ENCODE peak calls at places on chromosome 2, in five cellular contexts. N is fibroblast of lung, M is Caco-2, Z is iPS DF 6.9, L is aorta. X is an unnamed sample.

GRCh38 chr2:154599189-154599588 is 99.3 kb upstream of the KCNJ3 start:
- DNase-seq in M (no peak), N (no peak), Z (no peak), L (no peak), X (no peak)

GRCh38 chr2:81445176-81445575 is 1140.6 kb upstream of the LRRTM1 start:
- DNase-seq in Z (no peak), M (no peak), N (no peak), L (no peak), X (no peak)

GRCh38 chr2:156110890-156111289 is 221.6 kb downstream of the NR4A2 start:
- DNase-seq in L (no peak), N (no peak), M (peak; percentile 37), Z (no peak), X (no peak)

GRCh38 chr2:164220250-164220649 is 401.0 kb downstream of the GRB14 start:
- DNase-seq in M (no peak), L (no peak), N (peak; percentile 20), Z (no peak), X (no peak)

GRCh38 chr2:155145758-155146229 is 447.3 kb downstream of the KCNJ3 start:
- DNase-seq in L (no peak), Z (no peak), M (no peak), N (no peak), X (no peak)

GRCh38 chr2:147384659-147385058 is 460.2 kb upstream of the ACVR2A start:
- DNase-seq in Z (no peak), L (no peak), M (no peak), N (no peak), X (no peak)

GRCh38 chr2:12479042-12479601 is 237.6 kb upstream of the TRIB2 start:
- DNase-seq in Z (no peak), M (no peak), N (peak; percentile 53), L (no peak), X (no peak)

GRCh38 chr2:113240915-113241911 is 37.5 kb downstream of the PAX8 start:
- DNase-seq in M (peak; percentile 71), Z (no peak), L (peak; percentile 90), N (peak; percentile 100), X (peak; percentile 100)

DNA sequence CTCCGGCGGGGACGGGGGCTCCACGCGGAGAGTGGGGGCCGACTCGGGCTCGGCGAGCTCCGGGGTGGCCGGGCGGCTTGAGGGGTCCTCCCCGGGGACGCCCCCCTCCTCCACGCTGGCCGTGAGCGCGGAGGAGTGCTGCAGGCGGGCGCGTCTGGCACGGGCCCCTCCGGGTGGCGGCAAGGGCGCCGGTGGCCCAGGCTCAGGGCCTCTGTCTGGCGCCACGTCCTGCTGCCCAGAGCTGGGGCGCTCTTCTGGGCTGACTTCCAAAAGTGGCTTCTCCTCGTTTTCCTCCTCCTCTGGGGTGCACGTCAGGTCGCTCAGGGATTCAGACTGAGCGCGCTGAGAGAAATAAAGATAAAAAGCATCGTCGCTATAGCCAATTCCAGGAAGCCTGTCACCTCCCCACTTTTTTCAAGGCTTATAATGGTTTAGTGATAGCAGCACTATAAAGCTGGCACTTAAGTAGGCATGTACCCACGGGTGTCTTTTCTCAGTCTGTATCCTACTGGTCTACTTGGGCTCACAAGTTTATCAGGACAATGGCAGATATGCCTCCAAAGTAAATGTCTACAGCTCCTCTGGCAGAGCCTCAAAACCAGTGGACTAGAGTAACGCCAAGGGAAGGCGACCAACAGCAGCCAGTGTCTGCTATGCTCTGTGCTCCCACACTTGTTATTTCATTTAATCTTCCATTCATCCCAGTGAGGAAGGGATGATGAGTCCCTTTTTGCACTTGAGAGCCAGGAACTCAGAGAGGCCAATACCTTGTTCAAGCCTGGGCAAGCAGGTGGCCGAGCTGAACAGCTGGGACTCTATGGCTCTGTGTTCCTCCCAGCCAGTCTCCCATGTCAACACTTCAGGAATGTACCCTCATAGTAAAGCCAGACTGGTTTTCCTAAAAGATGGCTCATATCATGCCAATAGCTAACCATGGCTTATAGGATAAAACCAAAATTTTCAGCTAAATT is 92.5 kb upstream of the MGAT4A start:
- DNase-seq in L (no peak), Z (no peak), N (no peak), M (no peak), X (no peak)
- H3K4me3 ChIP-seq in L (peak overlapping the region; percentile 41), Z (peak overlapping the region; percentile 41), N (no peak overlapping the region), M (no peak overlapping the region), X (peak overlapping the region; percentile 37)

GRCh38 chr2:237700583-237701032 is 73.2 kb downstream of the LRRFIP1 start:
- DNase-seq in M (no peak), L (peak; percentile 84), N (peak; percentile 83), Z (no peak), X (peak; percentile 90)
- H3K4me3 ChIP-seq in M (no peak overlapping the region), L (no peak overlapping the region), N (no peak overlapping the region), Z (no peak overlapping the region), X (no peak overlapping the region)

DNA sequence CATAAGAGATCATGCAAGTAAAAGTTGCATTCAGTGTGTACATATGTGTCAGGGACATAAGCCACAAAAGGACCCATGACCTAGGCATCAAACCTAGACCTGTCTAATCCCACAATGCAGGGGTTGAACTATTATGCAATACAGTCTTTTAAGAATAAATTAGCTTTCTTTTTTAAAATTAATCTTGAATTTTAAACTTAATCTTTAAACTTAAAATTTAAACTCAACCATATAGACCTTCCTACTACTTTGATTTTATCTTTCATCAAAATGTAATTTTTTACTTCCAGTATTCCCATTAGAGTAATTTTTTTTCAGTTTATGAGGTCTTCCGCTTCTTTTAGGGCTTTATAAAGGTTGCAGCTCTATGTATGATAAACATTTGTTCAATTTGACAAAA is 702.9 kb downstream of the SUCLG1 start:
- DNase-seq in N (no peak), L (no peak), M (no peak), Z (no peak), X (no peak)
- H3K4me3 ChIP-seq in N (no peak overlapping the region), L (no peak overlapping the region), M (no peak overlapping the region), Z (no peak overlapping the region), X (no peak overlapping the region)

DNA sequence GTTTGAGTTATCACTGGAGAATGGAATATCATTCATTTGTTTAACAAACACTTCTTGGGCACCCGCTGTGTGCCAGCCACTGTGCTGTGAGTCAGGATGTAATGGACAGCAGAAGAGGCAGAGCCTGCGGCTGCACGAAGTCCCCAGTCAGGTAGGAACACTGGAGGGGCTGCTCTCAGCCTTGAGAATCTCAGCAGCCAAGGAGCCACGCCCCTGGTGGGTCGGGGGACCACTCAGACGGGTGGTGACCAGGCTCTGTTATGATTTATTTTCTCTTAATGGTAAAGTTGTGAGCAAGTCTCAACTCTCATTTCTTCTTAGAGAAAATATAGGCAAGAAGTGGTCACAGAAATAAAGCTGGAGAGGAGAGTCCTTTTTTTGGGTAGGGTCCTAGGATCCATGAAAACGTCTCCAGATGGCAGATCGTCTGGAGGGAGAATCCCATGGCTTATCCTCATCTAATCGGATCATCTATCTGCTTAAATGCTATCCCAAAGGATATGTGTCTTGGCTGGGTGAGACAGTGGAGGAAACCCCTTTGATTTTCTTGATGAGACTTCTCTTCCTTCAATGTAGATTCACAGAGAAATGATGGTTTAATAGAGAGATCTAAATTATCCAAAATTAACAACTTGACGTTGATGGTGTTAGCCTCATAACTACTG is 129.1 kb upstream of the LGALSL start:
- DNase-seq in Z (no peak), M (no peak), N (no peak), L (no peak), X (no peak)
- H3K4me3 ChIP-seq in Z (no peak overlapping the region), M (no peak overlapping the region), N (no peak overlapping the region), L (no peak overlapping the region), X (no peak overlapping the region)

GRCh38 chr2:216608525-216608924 is 24.7 kb upstream of the IGFBP2 start:
- DNase-seq in Z (no peak), L (no peak), M (no peak), N (no peak), X (no peak)

GRCh38 chr2:216604458-216604857 is 28.8 kb upstream of the IGFBP2 start:
- DNase-seq in L (no peak), N (no peak), Z (no peak), M (no peak), X (no peak)

GRCh38 chr2:216603010-216603883 is 30.0 kb upstream of the IGFBP2 start:
- DNase-seq in L (no peak), Z (no peak), N (no peak), M (no peak), X (no peak)

GRCh38 chr2:216603884-216604245 is 29.4 kb upstream of the IGFBP2 start:
- DNase-seq in M (no peak), N (no peak), Z (no peak), L (no peak), X (no peak)

DNA sequence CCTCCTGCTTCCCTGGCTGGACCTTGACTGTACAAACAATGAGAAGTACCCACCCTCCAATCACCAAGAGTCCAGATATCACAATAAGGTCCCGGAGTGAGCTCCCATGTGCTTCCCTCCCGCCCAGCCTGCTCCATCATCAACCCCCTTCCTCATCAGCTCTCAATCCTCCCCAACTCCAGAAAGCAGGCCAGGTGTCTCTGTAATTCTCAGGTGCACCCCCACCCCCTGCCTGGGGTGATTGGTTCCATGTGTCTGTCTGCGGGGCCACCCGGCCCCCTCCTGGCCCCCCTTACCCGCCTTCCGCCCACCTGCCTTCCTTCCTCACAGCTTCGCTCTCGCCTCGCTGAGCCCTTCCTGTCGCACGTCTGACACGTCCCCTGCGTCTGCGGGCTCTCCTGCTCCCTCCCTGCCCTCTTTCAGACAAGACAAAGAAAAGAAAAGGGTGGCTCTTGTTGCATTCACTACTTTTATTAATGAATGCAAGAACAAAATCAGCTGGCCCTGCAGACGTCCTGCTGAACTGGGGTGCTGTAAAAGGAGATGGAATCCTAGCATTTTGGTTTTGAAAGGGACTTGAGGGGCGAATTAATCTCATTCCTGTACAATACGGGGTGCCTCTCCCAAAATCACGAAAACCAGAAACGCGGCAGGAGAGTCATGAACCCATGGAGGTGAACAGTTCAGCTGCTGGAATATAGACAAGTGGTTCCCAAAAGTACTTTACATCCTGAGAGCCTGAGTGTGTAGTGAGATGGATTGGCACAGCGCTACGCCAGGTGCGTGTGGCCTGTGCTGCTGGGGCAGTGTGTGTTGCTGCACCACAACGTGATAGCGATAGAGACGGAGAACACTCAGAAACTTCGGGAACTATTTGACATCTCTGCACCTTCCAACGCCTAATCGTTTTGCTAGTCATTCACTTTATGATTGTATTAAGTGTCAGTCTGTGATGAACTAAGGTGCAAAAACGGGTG is 26.4 kb upstream of the IGFBP2 start:
- DNase-seq in M (no peak), N (no peak), L (no peak), Z (no peak), X (no peak)
- H3K4me3 ChIP-seq in M (no peak overlapping the region), N (no peak overlapping the region), L (no peak overlapping the region), Z (no peak overlapping the region), X (no peak overlapping the region)

GRCh38 chr2:86393521-86394490 is 47.4 kb upstream of the KDM3A start:
- DNase-seq in L (no peak), Z (no peak), N (peak; percentile 55), M (peak; percentile 63), X (no peak)
- H3K4me3 ChIP-seq in L (no peak overlapping the region), Z (no peak overlapping the region), N (no peak overlapping the region), M (no peak overlapping the region), X (no peak overlapping the region)

GRCh38 chr2:223601932-223602676 is at the start of gene SCG2:
- DNase-seq in N (peak; percentile 92), L (peak; percentile 88), M (peak; percentile 69), Z (peak; percentile 16), X (peak; percentile 81)
- H3K4me3 ChIP-seq in N (peak within 1 kb of the TSS; percentile 23), L (no peak within 1 kb of the TSS), M (no peak within 1 kb of the TSS), Z (no peak within 1 kb of the TSS), X (no peak within 1 kb of the TSS)

X was measured in skeletal muscle cell.